ENCODE peak calls at places on chromosome 4, in nine cellular contexts. K, R, Z, W, X, B, Y, S and F are unnamed samples.
A peak's percentile ranks its signal among the peaks of the same experiment; 100 is the strongest.

GRCh38 chr4:73839071-73839470 is 2.6 kb downstream of the CXCL6 start:
- DNase-seq in K (no peak), R (no peak), Z (no peak), W (no peak), X (no peak), B (no peak), Y (no peak), S (no peak), F (no peak)

GRCh38 chr4:19711871-19712270 is 539.8 kb upstream of the SLIT2 start:
- DNase-seq in K (no peak), R (no peak), Z (no peak), W (no peak), X (no peak), B (peak; percentile 72), Y (no peak), S (peak; percentile 15), F (no peak)

GRCh38 chr4:147488551-147488950 is 7.7 kb downstream of the EDNRA start:
- DNase-seq in K (no peak), R (no peak), Z (no peak), W (no peak), X (no peak), B (no peak), Y (no peak), S (no peak), F (no peak)

GRCh38 chr4:109801895-109802319 is at the start of gene CFI:
- DNase-seq in K (no peak), R (no peak), Z (no peak), W (no peak), X (peak; percentile 18), B (peak; percentile 30), Y (no peak), S (peak; percentile 78), F (no peak)

GRCh38 chr4:6058531-6059374 is 40.5 kb upstream of the C4orf50 start:
- DNase-seq in K (no peak), R (no peak), Z (no peak), W (no peak), X (peak; percentile 1), B (no peak), Y (no peak), S (no peak), F (no peak)

GRCh38 chr4:109873791-109874514 is 26.0 kb downstream of the LRIT3 start:
- DNase-seq in K (no peak), R (no peak), Z (peak; percentile 44), W (no peak), X (no peak), B (peak; percentile 13), Y (no peak), S (peak; percentile 31), F (no peak)

GRCh38 chr4:18075823-18076433 is 54.4 kb upstream of the LCORL start:
- DNase-seq in K (peak; percentile 6), R (peak; percentile 25), Z (peak; percentile 27), W (no peak), X (peak; percentile 43), B (no peak), Y (peak; percentile 36), S (no peak), F (no peak)

GRCh38 chr4:43837171-43837570 is 611.4 kb downstream of the KCTD8 start:
- DNase-seq in K (no peak), R (no peak), Z (no peak), W (no peak), X (no peak), B (no peak), Y (no peak), S (no peak), F (no peak)

GRCh38 chr4:8594097-8595038 is 1.8 kb downstream of the CPZ start:
- DNase-seq in K (peak; percentile 93), R (no peak), Z (peak; percentile 76), W (peak; percentile 6), X (peak; percentile 74), B (peak; percentile 17), Y (no peak), S (peak; percentile 69), F (no peak)

GRCh38 chr4:95317124-95317820 is 231.5 kb downstream of the UNC5C start:
- DNase-seq in K (peak; percentile 16), R (no peak), Z (no peak), W (no peak), X (no peak), B (no peak), Y (no peak), S (no peak), F (no peak)

GRCh38 chr4:173934201-173934600 is 349.3 kb downstream of the FBXO8 start:
- DNase-seq in K (no peak), R (no peak), Z (no peak), W (no peak), X (no peak), B (no peak), Y (no peak), S (no peak), F (no peak)

GRCh38 chr4:152363086-152363485 is 172.8 kb downstream of the FBXW7 start:
- DNase-seq in K (no peak), R (no peak), Z (no peak), W (no peak), X (no peak), B (peak; percentile 75), Y (no peak), S (no peak), F (no peak)

GRCh38 chr4:76498550-76498949 is 63.5 kb downstream of the SHROOM3 start:
- DNase-seq in K (no peak), R (no peak), Z (no peak), W (no peak), X (peak; percentile 29), B (no peak), Y (no peak), S (no peak), F (no peak)

GRCh38 chr4:184775854-184776555 is 42.1 kb upstream of the CENPU start:
- DNase-seq in K (no peak), R (no peak), Z (no peak), W (no peak), X (no peak), B (no peak), Y (no peak), S (peak; percentile 12), F (no peak)

GRCh38 chr4:145380123-145380522 is 101.5 kb upstream of the SMAD1 start:
- DNase-seq in K (no peak), R (no peak), Z (no peak), W (no peak), X (no peak), B (no peak), Y (no peak), S (no peak), F (no peak)

GRCh38 chr4:101806914-101807313 is 16.4 kb downstream of the BANK1 start:
- DNase-seq in K (no peak), R (no peak), Z (no peak), W (no peak), X (no peak), B (no peak), Y (no peak), S (peak; percentile 85), F (no peak)

GRCh38 chr4:126915999-126916625 is 716.6 kb upstream of the INTU start:
- DNase-seq in K (no peak), R (no peak), Z (no peak), W (no peak), X (no peak), B (no peak), Y (no peak), S (no peak), F (no peak)

GRCh38 chr4:125085-125820 is 952 bp downstream of the ZNF718 start:
- DNase-seq in K (no peak), R (no peak), Z (peak; percentile 81), W (no peak), X (peak; percentile 12), B (no peak), Y (no peak), S (peak; percentile 3), F (peak; percentile 1)

GRCh38 chr4:109676886-109677285 is 26.4 kb downstream of the CASP6 start:
- DNase-seq in K (no peak), R (no peak), Z (peak; percentile 12), W (no peak), X (peak; percentile 9), B (no peak), Y (no peak), S (no peak), F (no peak)

GRCh38 chr4:79823148-79823763 is 249.8 kb downstream of the ANTXR2 start:
- DNase-seq in K (no peak), R (no peak), Z (no peak), W (no peak), X (no peak), B (peak; percentile 5), Y (no peak), S (peak; percentile 9), F (no peak)

GRCh38 chr4:4401049-4401448 is 14.1 kb downstream of the NSG1 start:
- DNase-seq in K (peak; percentile 64), R (no peak), Z (no peak), W (no peak), X (no peak), B (no peak), Y (no peak), S (no peak), F (no peak)

GRCh38 chr4:105369988-105370387 is 103.9 kb downstream of the PPA2 start:
- DNase-seq in K (no peak), R (no peak), Z (no peak), W (no peak), X (no peak), B (no peak), Y (no peak), S (no peak), F (no peak)

GRCh38 chr4:80196259-80197131 is 808 bp upstream of the PRDM8 start:
- DNase-seq in K (no peak), R (no peak), Z (no peak), W (peak; percentile 30), X (no peak), B (no peak), Y (no peak), S (no peak), F (no peak)

GRCh38 chr4:170243662-170244288 is 154.0 kb upstream of the AADAT start:
- DNase-seq in K (no peak), R (no peak), Z (peak; percentile 37), W (no peak), X (no peak), B (no peak), Y (no peak), S (no peak), F (no peak)

GRCh38 chr4:1409806-1410425 is 3.7 kb upstream of the NKX1-1 start:
- DNase-seq in K (peak; percentile 53), R (no peak), Z (no peak), W (no peak), X (no peak), B (no peak), Y (no peak), S (no peak), F (no peak)

GRCh38 chr4:41359069-41359769 is 102.5 kb downstream of the UCHL1 start:
- DNase-seq in K (peak; percentile 71), R (no peak), Z (no peak), W (no peak), X (peak; percentile 34), B (no peak), Y (no peak), S (no peak), F (no peak)

GRCh38 chr4:41135761-41136160 is 78.6 kb downstream of the APBB2 start:
- DNase-seq in K (no peak), R (no peak), Z (no peak), W (no peak), X (no peak), B (no peak), Y (no peak), S (no peak), F (no peak)

GRCh38 chr4:37434469-37434868 is 189.9 kb downstream of the NWD2 start:
- DNase-seq in K (no peak), R (no peak), Z (peak; percentile 61), W (no peak), X (peak; percentile 44), B (no peak), Y (no peak), S (no peak), F (no peak)

GRCh38 chr4:95085118-95085833 is 327.5 kb downstream of the BMPR1B start:
- DNase-seq in K (no peak), R (no peak), Z (no peak), W (no peak), X (no peak), B (no peak), Y (no peak), S (no peak), F (no peak)

GRCh38 chr4:164440196-164440595 is 313.7 kb upstream of the SMIM31 start:
- DNase-seq in K (no peak), R (no peak), Z (no peak), W (no peak), X (no peak), B (no peak), Y (no peak), S (peak; percentile 71), F (no peak)

GRCh38 chr4:24730256-24731001 is 64.9 kb upstream of the SOD3 start:
- DNase-seq in K (no peak), R (no peak), Z (no peak), W (no peak), X (no peak), B (no peak), Y (no peak), S (peak; percentile 89), F (no peak)